ENCODE peak calls at places on chromosome 15, in five cellular contexts. One of them, this sample, is unnamed.

GRCh38 chr15:96421211-96421610 is 90.7 kb downstream of the NR2F2 start:
- DNase-seq in trophoblast cell: no peak
- DNase-seq in H9: no peak
- DNase-seq in IMR-90: peak; percentile 61
- DNase-seq in neuronal stem cell: no peak
- DNase-seq in this sample: peak; percentile 16

GRCh38 chr15:20345401-20345958 is 196.1 kb downstream of the GOLGA6L6 start:
- DNase-seq in trophoblast cell: no peak
- DNase-seq in H9: peak; percentile 26
- DNase-seq in IMR-90: no peak
- DNase-seq in neuronal stem cell: no peak
- DNase-seq in this sample: no peak

GRCh38 chr15:31752363-31752762 is 278.0 kb upstream of the CHRNA7 start:
- DNase-seq in trophoblast cell: no peak
- DNase-seq in H9: no peak
- DNase-seq in IMR-90: peak; percentile 1
- DNase-seq in neuronal stem cell: no peak
- DNase-seq in this sample: no peak

GRCh38 chr15:44028349-44028748 is 166.7 kb downstream of the FRMD5 start:
- DNase-seq in trophoblast cell: no peak
- DNase-seq in H9: peak; percentile 26
- DNase-seq in IMR-90: peak; percentile 58
- DNase-seq in neuronal stem cell: no peak
- DNase-seq in this sample: peak; percentile 14

GRCh38 chr15:98518823-98519561 is 129.3 kb upstream of the IGF1R start:
- DNase-seq in trophoblast cell: peak; percentile 41
- DNase-seq in H9: peak; percentile 71
- DNase-seq in IMR-90: peak; percentile 76
- DNase-seq in neuronal stem cell: peak; percentile 78
- DNase-seq in this sample: peak; percentile 87

GRCh38 chr15:75043509-75044257 is 20.3 kb downstream of the PPCDC start:
- DNase-seq in trophoblast cell: peak; percentile 70
- DNase-seq in H9: no peak
- DNase-seq in IMR-90: peak; percentile 100
- DNase-seq in neuronal stem cell: no peak
- DNase-seq in this sample: no peak

GRCh38 chr15:77803487-77803886 is 170.8 kb upstream of the LINGO1 start:
- DNase-seq in trophoblast cell: no peak
- DNase-seq in H9: no peak
- DNase-seq in IMR-90: no peak
- DNase-seq in neuronal stem cell: no peak
- DNase-seq in this sample: no peak

GRCh38 chr15:75693501-75694240 is 19.0 kb downstream of the CSPG4 start:
- DNase-seq in trophoblast cell: no peak
- DNase-seq in H9: no peak
- DNase-seq in IMR-90: peak; percentile 76
- DNase-seq in neuronal stem cell: no peak
- DNase-seq in this sample: no peak

GRCh38 chr15:96037584-96037983 is 292.9 kb upstream of the NR2F2 start:
- DNase-seq in trophoblast cell: no peak
- DNase-seq in H9: no peak
- DNase-seq in IMR-90: peak; percentile 68
- DNase-seq in neuronal stem cell: no peak
- DNase-seq in this sample: no peak

GRCh38 chr15:62560943-62561571 is 396.0 kb upstream of the C2CD4B start:
- DNase-seq in trophoblast cell: no peak
- DNase-seq in H9: peak; percentile 62
- DNase-seq in IMR-90: no peak
- DNase-seq in neuronal stem cell: no peak
- DNase-seq in this sample: peak; percentile 82

GRCh38 chr15:45549831-45550230 is 27.3 kb upstream of the SLC30A4 start:
- DNase-seq in trophoblast cell: no peak
- DNase-seq in H9: no peak
- DNase-seq in IMR-90: peak; percentile 43
- DNase-seq in neuronal stem cell: no peak
- DNase-seq in this sample: no peak

DNA sequence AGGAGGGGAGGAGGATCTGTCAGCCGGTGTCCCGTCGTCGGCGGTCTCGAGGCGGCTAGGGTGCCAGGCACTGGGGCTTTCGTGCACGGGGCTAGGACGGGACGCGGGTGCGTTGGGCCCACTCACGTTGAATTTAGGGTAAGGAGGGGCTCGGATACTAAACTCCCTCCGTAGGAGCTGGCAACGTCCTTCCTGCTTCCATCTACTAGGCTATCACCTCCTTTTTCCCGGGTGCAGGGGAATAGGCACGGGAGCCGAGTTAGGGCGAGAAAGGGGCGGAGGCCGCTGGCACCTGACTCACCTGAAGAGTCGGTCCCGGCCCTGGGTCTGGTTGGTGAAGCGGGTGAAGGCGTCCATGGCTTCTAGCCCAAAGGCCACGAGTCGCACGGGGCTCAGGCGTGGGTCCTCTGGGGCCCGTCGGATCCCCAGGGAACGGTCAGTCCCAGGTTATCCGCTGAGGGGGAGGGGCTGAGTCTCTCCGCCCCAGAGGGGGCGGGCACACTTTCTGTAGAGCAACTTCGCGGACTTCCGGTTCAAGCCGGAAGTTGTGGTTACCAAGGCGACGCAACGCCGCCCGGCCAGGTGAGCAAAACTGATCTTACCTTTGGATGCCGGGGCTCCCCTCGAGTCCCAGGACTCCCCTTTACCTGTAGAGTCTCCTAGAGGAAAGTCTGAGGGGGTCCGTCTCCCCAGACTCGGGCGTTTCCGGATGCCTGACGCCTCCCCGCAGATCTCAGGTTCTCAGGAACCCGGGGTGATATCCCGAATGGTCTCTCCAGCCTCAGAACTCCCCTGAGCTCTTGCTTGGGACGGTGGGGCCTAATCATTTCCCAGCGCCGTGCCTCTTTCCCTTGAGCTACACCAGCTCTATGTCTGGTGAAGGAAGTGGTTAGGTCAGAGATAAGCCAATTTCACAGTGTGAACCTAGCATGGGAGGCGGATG is at the start of the genes PEX11A and WDR93:
- DNase-seq in trophoblast cell: peak; percentile 75
- DNase-seq in H9: peak; percentile 90
- DNase-seq in IMR-90: peak; percentile 51
- DNase-seq in neuronal stem cell: peak; percentile 54
- DNase-seq in this sample: peak; percentile 86
- H4K8ac ChIP-seq in trophoblast cell: peak within 1 kb of the TSS; percentile 96
- H4K8ac ChIP-seq in H9: no peak within 1 kb of the TSS
- H4K8ac ChIP-seq in IMR-90: peak within 1 kb of the TSS; percentile 92
- H4K8ac ChIP-seq in neuronal stem cell: peak within 1 kb of the TSS; percentile 52
- H4K8ac ChIP-seq in this sample: peak within 1 kb of the TSS; percentile 96

GRCh38 chr15:87707076-87707475 is 549.5 kb downstream of the NTRK3 start:
- DNase-seq in trophoblast cell: no peak
- DNase-seq in H9: no peak
- DNase-seq in IMR-90: no peak
- DNase-seq in neuronal stem cell: no peak
- DNase-seq in this sample: no peak
- H3K9ac ChIP-seq in trophoblast cell: no peak overlapping the region
- H3K9ac ChIP-seq in H9: no peak overlapping the region
- H3K9ac ChIP-seq in IMR-90: no peak overlapping the region
- H3K9ac ChIP-seq in neuronal stem cell: no peak overlapping the region
- H3K9ac ChIP-seq in this sample: no peak overlapping the region

GRCh38 chr15:70447511-70447910 is 315.8 kb downstream of the UACA start:
- DNase-seq in trophoblast cell: no peak
- DNase-seq in H9: no peak
- DNase-seq in IMR-90: no peak
- DNase-seq in neuronal stem cell: no peak
- DNase-seq in this sample: no peak
- H4K8ac ChIP-seq in trophoblast cell: no peak overlapping the region
- H4K8ac ChIP-seq in H9: no peak overlapping the region
- H4K8ac ChIP-seq in IMR-90: no peak overlapping the region
- H4K8ac ChIP-seq in neuronal stem cell: no peak overlapping the region
- H4K8ac ChIP-seq in this sample: no peak overlapping the region

DNA sequence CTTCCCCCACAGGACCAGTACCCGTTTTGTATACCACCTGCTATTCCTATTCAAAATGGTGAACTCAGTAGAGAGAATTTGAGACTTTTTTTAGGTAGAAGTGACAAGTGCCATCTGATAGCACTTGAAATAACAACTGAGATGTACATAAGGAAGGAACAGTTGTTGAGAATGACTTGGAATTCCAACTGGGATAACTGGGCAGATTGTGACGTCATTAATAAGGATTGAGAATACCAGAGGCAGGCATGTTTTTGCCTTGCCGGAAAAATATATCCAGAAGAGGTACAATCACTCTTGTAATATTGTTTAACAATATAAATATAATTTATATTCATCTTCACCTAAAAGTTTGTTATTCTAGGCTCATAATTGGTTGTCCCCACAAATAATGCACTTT is 454.1 kb upstream of the RGMA start:
- DNase-seq in trophoblast cell: no peak
- DNase-seq in H9: no peak
- DNase-seq in IMR-90: no peak
- DNase-seq in neuronal stem cell: no peak
- DNase-seq in this sample: no peak
- H3K9ac ChIP-seq in trophoblast cell: no peak overlapping the region
- H3K9ac ChIP-seq in H9: no peak overlapping the region
- H3K9ac ChIP-seq in IMR-90: no peak overlapping the region
- H3K9ac ChIP-seq in neuronal stem cell: no peak overlapping the region
- H3K9ac ChIP-seq in this sample: no peak overlapping the region

DNA sequence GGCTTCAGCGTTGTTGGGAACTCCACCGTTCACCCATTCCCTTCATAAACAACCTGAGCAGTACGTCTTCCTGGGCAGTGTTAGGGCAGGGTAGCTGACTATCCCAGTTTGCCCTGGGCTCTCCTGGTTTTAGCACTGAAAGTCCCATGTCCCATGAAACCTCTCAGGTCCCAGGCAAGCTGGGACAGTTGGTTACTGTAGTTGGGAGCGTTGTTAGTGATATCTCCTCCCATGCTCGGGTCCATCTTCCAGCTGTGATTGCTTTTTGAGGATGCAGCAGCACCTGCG is 60.9 kb upstream of the HERC1 start:
- DNase-seq in trophoblast cell: no peak
- DNase-seq in H9: no peak
- DNase-seq in IMR-90: no peak
- DNase-seq in neuronal stem cell: no peak
- DNase-seq in this sample: no peak
- H4K8ac ChIP-seq in trophoblast cell: no peak overlapping the region
- H4K8ac ChIP-seq in H9: no peak overlapping the region
- H4K8ac ChIP-seq in IMR-90: no peak overlapping the region
- H4K8ac ChIP-seq in neuronal stem cell: no peak overlapping the region
- H4K8ac ChIP-seq in this sample: no peak overlapping the region

GRCh38 chr15:27412413-27412812 is 441.4 kb downstream of the GABRG3 start:
- DNase-seq in trophoblast cell: no peak
- DNase-seq in H9: peak; percentile 50
- DNase-seq in IMR-90: no peak
- DNase-seq in neuronal stem cell: no peak
- DNase-seq in this sample: no peak
- H3K9ac ChIP-seq in trophoblast cell: no peak overlapping the region
- H3K9ac ChIP-seq in H9: no peak overlapping the region
- H3K9ac ChIP-seq in IMR-90: no peak overlapping the region
- H3K9ac ChIP-seq in neuronal stem cell: no peak overlapping the region
- H3K9ac ChIP-seq in this sample: no peak overlapping the region